ENCODE peak calls at places on chromosomes 6 and 20, in six cellular contexts. G is fibroblast of pulmonary artery, H is testis, Y is tibial artery, I is nephron progenitor cell, O is lower leg skin. M is an unnamed sample.

GRCh38 chr6:108179741-108180140 is 13.9 kb downstream of the NR2E1 start:
- DNase-seq in G (no peak), H (no peak), Y (no peak), I (no peak), O (no peak), M (no peak)

GRCh38 chr6:42365021-42365420 is 86.7 kb downstream of the TRERF1 start:
- DNase-seq in G (no peak), H (no peak), Y (no peak), I (no peak), O (peak; percentile 76), M (no peak)

GRCh38 chr6:159042003-159042823 is 2.6 kb downstream of the TAGAP start:
- DNase-seq in G (peak; percentile 66), H (peak; percentile 77), Y (no peak), I (peak; percentile 67), O (peak; percentile 89), M (peak; percentile 45)

GRCh38 chr6:24927985-24928735 is 7.6 kb downstream of the RIPOR2 start:
- DNase-seq in G (peak; percentile 24), H (no peak), Y (no peak), I (no peak), O (no peak), M (peak; percentile 34)

GRCh38 chr6:127515794-127516675 is 3.1 kb downstream of the MTCL3 start:
- DNase-seq in G (peak; percentile 64), H (peak; percentile 63), Y (no peak), I (peak; percentile 89), O (peak; percentile 90), M (peak; percentile 52)

GRCh38 chr6:159031826-159032225 is 13.0 kb downstream of the TAGAP start:
- DNase-seq in G (no peak), H (no peak), Y (no peak), I (no peak), O (no peak), M (no peak)

GRCh38 chr20:49729780-49730179 is 16.1 kb upstream of the B4GALT5 start:
- DNase-seq in G (peak; percentile 62), H (no peak), Y (no peak), I (no peak), O (no peak), M (peak; percentile 6)

GRCh38 chr6:3419624-3420272 is 37.1 kb downstream of the SLC22A23 start:
- DNase-seq in G (peak; percentile 66), H (no peak), Y (no peak), I (no peak), O (no peak), M (peak; percentile 84)

GRCh38 chr6:143233563-143234285 is 173.0 kb downstream of the AIG1 start:
- DNase-seq in G (no peak), H (peak; percentile 24), Y (no peak), I (peak; percentile 33), O (no peak), M (no peak)

GRCh38 chr6:5260111-5260620 is 584 bp downstream of the LYRM4 start:
- DNase-seq in G (peak; percentile 68), H (peak; percentile 71), Y (peak; percentile 27), I (peak; percentile 44), O (peak; percentile 89), M (peak; percentile 51)

GRCh38 chr6:157904999-157905398 is 76.7 kb upstream of the SYNJ2 start:
- DNase-seq in G (no peak), H (no peak), Y (no peak), I (no peak), O (no peak), M (no peak)

GRCh38 chr6:146200136-146200708 is 171.4 kb downstream of the GRM1 start:
- DNase-seq in G (peak; percentile 23), H (no peak), Y (no peak), I (no peak), O (no peak), M (peak; percentile 3)

GRCh38 chr6:145789443-145789842 is 25.2 kb downstream of the FBXO30 start:
- DNase-seq in G (peak; percentile 22), H (no peak), Y (no peak), I (no peak), O (no peak), M (no peak)

GRCh38 chr6:23705691-23706090 is 420.3 kb upstream of the NRSN1 start:
- DNase-seq in G (no peak), H (no peak), Y (no peak), I (no peak), O (no peak), M (no peak)

DNA sequence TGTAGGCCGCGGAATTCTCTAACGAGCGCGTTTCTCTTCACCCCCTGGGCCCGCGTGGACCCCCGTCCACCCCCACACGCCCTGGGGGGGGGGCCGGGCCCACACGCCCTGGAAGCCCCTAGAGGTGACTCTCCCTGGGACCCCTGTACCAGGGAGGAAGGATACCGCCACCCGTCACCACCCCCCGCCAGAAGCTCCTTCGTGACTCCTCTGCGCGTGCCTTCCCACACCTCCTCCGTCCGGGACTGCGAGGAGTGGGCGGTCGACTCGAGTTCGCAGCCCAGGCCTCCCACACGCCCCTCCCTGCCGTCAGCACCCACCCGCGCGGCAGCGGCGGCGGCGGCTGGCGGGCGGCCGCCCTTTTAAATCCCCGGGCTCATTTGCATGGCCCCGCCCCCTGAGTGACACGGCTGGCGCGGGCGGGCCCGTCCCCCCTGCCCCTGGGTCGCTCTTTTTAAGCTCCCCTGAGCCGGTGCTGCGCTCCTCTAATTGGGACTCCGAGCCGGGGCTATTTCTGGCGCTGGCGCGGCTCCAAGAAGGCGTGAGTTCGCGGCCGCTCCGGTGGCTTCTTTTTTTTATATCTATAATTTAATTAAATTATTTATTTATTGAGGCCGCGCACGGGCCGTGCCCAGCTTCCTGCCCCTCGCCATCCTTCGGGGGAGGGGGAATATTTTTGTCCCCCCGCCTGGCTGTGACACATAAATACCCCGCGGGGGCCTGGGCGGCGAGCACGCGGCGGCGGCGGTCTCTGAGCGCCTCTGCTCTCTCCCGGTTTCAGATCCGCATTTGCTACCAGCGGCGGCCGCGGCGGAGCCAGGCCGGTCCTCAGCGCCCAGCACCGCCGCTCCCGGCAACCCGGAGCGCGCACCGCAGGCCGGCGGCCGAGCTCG is at the start of gene HMGA1:
- DNase-seq in G (peak; percentile 82), H (peak; percentile 88), Y (peak; percentile 80), I (peak; percentile 93), O (peak; percentile 97), M (peak; percentile 68)
- TF ChIP-seq CTCF in G (no peak), H (no peak), Y (no peak), I (no peak), O (no peak), M (no peak)

DNA sequence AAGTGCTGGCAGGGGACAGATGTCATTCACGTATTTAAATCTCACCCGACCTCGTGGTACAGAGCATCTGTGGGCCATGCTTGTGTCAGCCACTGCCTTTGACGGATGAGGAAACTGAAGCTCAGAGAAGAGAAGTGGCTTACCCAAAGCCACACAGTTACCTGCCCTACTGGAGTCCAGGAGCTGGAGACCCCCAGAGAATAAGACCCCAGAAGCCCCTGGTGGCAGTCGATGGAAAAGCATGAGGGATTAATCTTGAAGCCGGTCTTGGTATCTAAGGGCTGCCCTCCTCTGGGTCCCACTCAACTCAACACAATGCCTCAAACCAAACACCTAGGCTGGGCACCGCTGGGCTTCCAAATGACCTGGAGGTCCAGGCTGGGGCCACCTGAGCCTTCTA is 83.1 kb downstream of the GRM4 start:
- DNase-seq in G (no peak), H (no peak), Y (no peak), I (no peak), O (no peak), M (no peak)
- TF ChIP-seq CTCF in G (peak; percentile 20), H (no peak), Y (no peak), I (peak; percentile 24), O (no peak), M (peak; percentile 54)

GRCh38 chr20:953742-954141 is 37.6 kb upstream of the ANGPT4 start:
- DNase-seq in G (no peak), H (peak; percentile 37), Y (no peak), I (no peak), O (no peak), M (no peak)
- TF ChIP-seq CTCF in G (peak; percentile 30), H (peak; percentile 36), Y (peak; percentile 32), I (no peak), O (no peak), M (peak; percentile 41)

GRCh38 chr6:34583461-34583860 is 27.3 kb upstream of the SPDEF start:
- DNase-seq in G (no peak), H (no peak), Y (no peak), I (no peak), O (no peak), M (no peak)
- TF ChIP-seq CTCF in G (peak; percentile 46), H (no peak), Y (no peak), I (no peak), O (no peak), M (peak; percentile 47)

DNA sequence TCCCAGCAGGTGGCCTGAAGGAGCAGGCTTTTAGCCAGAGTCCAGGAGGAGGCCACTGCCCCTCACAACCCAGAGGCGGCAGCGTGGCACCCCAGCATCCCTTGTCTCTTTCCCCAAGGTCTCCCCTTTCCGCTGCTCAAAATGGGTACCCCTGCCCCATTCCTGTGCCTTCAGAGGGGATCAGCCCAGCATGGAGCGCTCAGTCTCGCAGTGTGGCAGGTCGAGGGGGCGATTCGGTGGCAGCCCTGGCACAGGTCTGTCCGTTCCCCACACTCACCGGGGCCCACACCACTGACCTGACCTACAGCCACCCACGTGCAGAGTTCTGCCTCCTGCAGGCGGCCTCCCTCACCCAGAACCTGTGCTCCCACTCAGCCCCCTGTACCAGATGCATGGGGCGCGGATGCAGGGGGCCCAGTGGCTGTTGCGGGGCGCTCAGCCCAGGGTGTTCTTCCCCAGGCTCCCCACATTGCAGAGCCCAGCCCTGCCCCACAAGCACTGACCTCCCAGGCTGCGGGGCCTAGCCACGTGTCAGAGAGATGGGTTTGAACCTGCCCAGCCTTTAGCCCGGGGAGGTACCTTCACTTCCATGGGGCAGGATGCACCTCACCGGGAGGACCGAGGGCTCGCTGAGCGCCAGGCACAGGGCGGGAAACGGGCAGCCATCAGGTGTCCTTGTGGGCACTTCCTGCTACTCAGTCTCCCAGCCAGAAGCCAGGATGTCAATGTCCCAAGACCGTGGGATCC is 41.8 kb downstream of the DSTN start:
- DNase-seq in G (no peak), H (no peak), Y (peak; percentile 35), I (no peak), O (peak; percentile 87), M (no peak)
- TF ChIP-seq CTCF in G (peak; percentile 45), H (peak; percentile 10), Y (peak; percentile 41), I (peak; percentile 33), O (no peak), M (peak; percentile 67)

GRCh38 chr6:19873031-19873430 is 35.9 kb downstream of the ID4 start:
- DNase-seq in G (peak; percentile 3), H (no peak), Y (no peak), I (peak; percentile 18), O (no peak), M (no peak)
- TF ChIP-seq CTCF in G (peak; percentile 14), H (no peak), Y (no peak), I (peak; percentile 20), O (no peak), M (peak; percentile 38)

DNA sequence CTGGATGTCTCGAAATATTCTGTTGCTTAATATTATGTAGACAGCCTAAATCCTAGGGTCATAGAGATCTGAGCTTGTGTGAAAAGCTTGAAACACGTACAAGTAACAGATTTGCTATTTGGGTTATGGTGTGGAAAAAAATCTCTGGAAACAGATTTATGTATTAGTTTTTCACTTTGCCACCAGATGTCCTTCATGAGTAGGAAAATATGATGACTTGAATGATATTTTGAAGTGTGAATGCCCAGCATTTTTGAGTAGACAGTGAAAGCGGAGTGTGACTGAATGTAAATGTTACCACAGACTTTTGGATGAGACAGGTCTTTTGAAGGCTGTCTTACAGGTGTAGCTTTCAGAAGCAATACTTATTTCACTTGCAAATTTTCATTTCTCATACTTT is 4.2 kb upstream of the BMP6 start:
- DNase-seq in G (peak; percentile 69), H (no peak), Y (no peak), I (no peak), O (no peak), M (no peak)
- TF ChIP-seq CTCF in G (peak; percentile 49), H (peak; percentile 21), Y (peak; percentile 37), I (no peak), O (no peak), M (peak; percentile 28)

GRCh38 chr6:122405417-122405816 is 6.0 kb downstream of the HSF2 start:
- DNase-seq in G (peak; percentile 17), H (no peak), Y (no peak), I (no peak), O (no peak), M (no peak)
- TF ChIP-seq CTCF in G (peak; percentile 13), H (no peak), Y (no peak), I (no peak), O (no peak), M (peak; percentile 48)